ENCODE peak calls at places on chromosomes 5 and 9, in five cellular contexts. U, V, N, B and D are unnamed samples.

GRCh38 chr9:76620586-76620985 is 143.7 kb upstream of the PCA3 start:
- DNase-seq in B (no peak), V (no peak), N (no peak), U (no peak), D (no peak)

GRCh38 chr9:23587433-23587832 is 238.6 kb downstream of the ELAVL2 start:
- DNase-seq in U (peak; percentile 33), V (no peak), N (no peak), B (no peak), D (peak; percentile 62)

GRCh38 chr5:132293066-132293991 is 865 bp upstream of the SLC22A4 start:
- DNase-seq in V (peak; percentile 74), U (peak; percentile 97), B (peak; percentile 85), N (peak; percentile 89), D (peak; percentile 57)

GRCh38 chr9:34989946-34990635 is 546 bp downstream of the DNAJB5 start:
- DNase-seq in B (no peak), V (peak; percentile 67), U (peak; percentile 71), N (peak; percentile 80), D (no peak)

GRCh38 chr9:83047839-83048775 is 14.8 kb downstream of the RASEF start:
- DNase-seq in N (no peak), V (no peak), U (no peak), B (no peak), D (no peak)

GRCh38 chr9:112168197-112168596 is 6.9 kb downstream of the SUSD1 start:
- DNase-seq in U (no peak), V (no peak), N (no peak), B (no peak), D (no peak)

GRCh38 chr5:88665750-88666215 is 217.2 kb downstream of the MEF2C start:
- DNase-seq in U (no peak), B (no peak), V (no peak), N (no peak), D (peak; percentile 35)

GRCh38 chr5:133868946-133869674 is 99.3 kb downstream of the C5orf15 start:
- DNase-seq in U (peak; percentile 64), N (peak; percentile 76), V (peak; percentile 70), B (peak; percentile 74), D (peak; percentile 63)

GRCh38 chr9:112764344-112764743 is 13.8 kb downstream of the SNX30 start:
- DNase-seq in V (no peak), N (peak; percentile 86), B (peak; percentile 38), U (no peak), D (no peak)

GRCh38 chr9:32180597-32180996 is 203.8 kb upstream of the ACO1 start:
- DNase-seq in N (no peak), B (no peak), U (no peak), V (no peak), D (no peak)

GRCh38 chr9:107749787-107750444 is 260.3 kb upstream of the KLF4 start:
- DNase-seq in B (peak; percentile 83), V (no peak), N (no peak), U (peak; percentile 94), D (peak; percentile 71)

GRCh38 chr9:120717194-120717593 is 2.9 kb upstream of the MEGF9 start:
- DNase-seq in U (no peak), B (no peak), V (no peak), N (no peak), D (no peak)

GRCh38 chr5:145637396-145637795 is 197.7 kb downstream of the PRELID2 start:
- DNase-seq in U (no peak), N (no peak), V (no peak), B (no peak), D (no peak)

GRCh38 chr9:114946013-114946412 is 15.6 kb upstream of the TNFSF8 start:
- DNase-seq in B (no peak), V (no peak), N (no peak), U (no peak), D (no peak)

GRCh38 chr5:165502893-165503696 is 1997.7 kb downstream of the MAT2B start:
- DNase-seq in B (no peak), U (no peak), N (no peak), V (no peak), D (no peak)

GRCh38 chr5:58080573-58080972 is 379.3 kb downstream of the PLK2 start:
- DNase-seq in V (no peak), U (no peak), N (no peak), B (peak; percentile 7), D (no peak)

GRCh38 chr5:89435347-89435746 is 552.4 kb upstream of the MEF2C start:
- DNase-seq in B (no peak), N (no peak), U (no peak), V (no peak), D (no peak)

GRCh38 chr5:166618555-166618954 is 1672.9 kb upstream of the WWC1 start:
- DNase-seq in B (no peak), N (peak; percentile 44), U (no peak), V (no peak), D (no peak)

GRCh38 chr9:99158629-99159028 is 53.7 kb downstream of the TGFBR1 start:
- DNase-seq in N (no peak), B (no peak), U (no peak), V (no peak), D (no peak)

GRCh38 chr9:128317629-128318028 is 4.6 kb downstream of the TRUB2 start:
- DNase-seq in V (no peak), N (no peak), U (no peak), B (no peak), D (no peak)

GRCh38 chr5:82551840-82552385 is 273.8 kb upstream of the RPS23 start:
- DNase-seq in U (no peak), B (no peak), N (no peak), V (no peak), D (no peak)

GRCh38 chr5:139670369-139671095 is 22.4 kb downstream of the CXXC5 start:
- DNase-seq in V (peak; percentile 62), N (no peak), B (no peak), U (no peak), D (peak; percentile 25)

GRCh38 chr5:172617817-172618216 is 23.2 kb upstream of the NEURL1B start:
- DNase-seq in B (no peak), N (no peak), U (no peak), V (no peak), D (no peak)

GRCh38 chr5:169856571-169856970 is 123.7 kb downstream of the INSYN2B start:
- DNase-seq in N (no peak), B (peak; percentile 89), V (no peak), U (no peak), D (no peak)

GRCh38 chr9:76626980-76627379 is 137.3 kb upstream of the PCA3 start:
- DNase-seq in V (no peak), N (no peak), B (no peak), U (no peak), D (no peak)

GRCh38 chr5:96648023-96648422 is 14.2 kb upstream of the CAST start:
- DNase-seq in B (no peak), U (no peak), V (no peak), N (no peak), D (no peak)

GRCh38 chr5:146426853-146427618 is 20.1 kb upstream of the TCERG1 start:
- DNase-seq in V (no peak), B (peak; percentile 16), U (no peak), N (no peak), D (no peak)

GRCh38 chr5:135094339-135095051 is 60.5 kb upstream of the PITX1 start:
- DNase-seq in U (no peak), V (no peak), B (no peak), N (no peak), D (no peak)

GRCh38 chr5:125914471-125914870 is 508.7 kb upstream of the GRAMD2B start:
- DNase-seq in N (no peak), B (peak; percentile 33), U (no peak), V (no peak), D (no peak)

GRCh38 chr9:80177949-80178480 is 606.2 kb downstream of the TLE4 start:
- DNase-seq in B (no peak), N (no peak), V (no peak), U (no peak), D (no peak)

DNA sequence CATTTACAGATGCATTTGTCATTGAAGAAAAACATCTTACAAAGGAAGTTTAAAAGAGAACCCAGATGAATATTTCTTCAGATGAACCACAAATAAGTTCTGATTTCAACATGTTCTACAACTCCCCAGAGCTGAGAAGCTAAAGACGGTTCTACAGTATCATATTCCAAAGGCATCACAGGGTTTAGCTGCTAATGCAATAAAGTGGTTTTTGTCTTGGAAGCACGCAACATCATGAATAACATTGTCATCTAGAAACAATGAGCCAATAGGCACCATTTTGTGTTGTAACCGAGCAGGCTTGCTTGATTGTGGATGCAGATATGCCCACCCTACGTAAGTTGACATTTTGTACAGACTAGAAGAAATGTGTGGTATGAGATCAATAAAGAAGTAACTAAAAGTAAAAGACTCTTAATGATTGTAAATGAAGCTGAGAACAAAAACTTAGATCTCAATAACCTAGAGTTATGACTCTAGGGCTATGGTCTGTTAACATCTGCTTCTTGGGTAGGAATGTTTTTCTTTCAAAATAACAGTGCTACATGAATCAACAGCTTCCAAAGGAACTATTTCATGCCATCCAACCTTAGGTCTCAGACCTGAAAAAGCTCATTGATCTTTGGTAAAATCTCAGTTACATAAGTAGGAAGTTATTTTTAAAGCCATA is 118.5 kb upstream of the SLCO6A1 start:
- DNase-seq in U (no peak), N (no peak), V (no peak), B (no peak), D (no peak)
- H3K27ac ChIP-seq in U (no peak overlapping the region), N (no peak overlapping the region), V (no peak overlapping the region), B (no peak overlapping the region), D (no peak overlapping the region)

GRCh38 chr5:141883948-141884318 is 5.7 kb upstream of the PCDH1 start:
- DNase-seq in B (no peak), V (no peak), U (no peak), N (no peak), D (no peak)
- H3K27ac ChIP-seq in B (no peak overlapping the region), V (no peak overlapping the region), U (no peak overlapping the region), N (no peak overlapping the region), D (peak overlapping the region; percentile 98)

DNA sequence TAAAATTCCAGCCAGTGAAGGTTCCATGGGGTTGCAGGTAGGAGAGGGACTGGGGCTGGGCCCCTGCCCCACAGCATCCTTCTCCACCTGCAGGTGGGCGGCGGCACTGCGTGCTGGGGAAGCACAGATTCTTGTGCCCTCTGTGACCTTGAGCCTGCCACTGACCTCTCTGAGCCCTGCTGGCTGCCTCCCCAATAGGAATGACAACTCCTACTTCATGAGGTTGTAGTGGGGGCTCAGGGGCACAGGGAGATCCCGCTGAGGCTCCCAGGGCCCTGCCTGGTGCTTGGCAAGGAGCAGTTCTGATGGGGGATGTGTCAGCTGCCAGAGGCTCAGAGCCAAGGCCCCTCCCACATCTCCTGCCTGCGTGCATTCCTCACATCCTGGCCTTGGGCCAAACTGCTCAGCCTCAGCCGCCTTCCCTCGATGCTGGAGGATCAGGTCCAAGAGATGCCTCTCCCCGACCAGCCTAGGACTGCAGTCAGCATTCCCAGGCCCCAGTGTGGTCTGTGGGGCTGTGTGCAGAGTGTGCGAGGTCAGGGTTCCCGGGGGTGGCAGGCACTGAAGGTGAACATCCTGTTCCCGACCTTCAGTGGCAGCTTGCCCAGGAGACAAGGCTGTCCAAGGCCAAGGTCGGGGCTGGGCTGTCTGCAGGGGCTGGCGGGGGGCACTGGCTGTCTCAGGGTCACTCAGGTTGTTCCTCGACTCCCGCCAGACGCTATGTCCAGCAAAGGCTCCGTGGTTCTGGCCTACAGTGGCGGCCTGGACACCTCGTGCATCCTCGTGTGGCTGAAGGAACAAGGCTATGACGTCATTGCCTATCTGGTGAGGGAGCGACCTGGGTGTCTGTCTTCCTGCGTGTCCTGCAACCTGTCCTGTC is 7.0 kb downstream of the ASS1 start:
- DNase-seq in U (peak; percentile 95), N (peak; percentile 74), V (no peak), B (peak; percentile 94), D (no peak)
- H3K27ac ChIP-seq in U (peak overlapping the region; percentile 65), N (no peak overlapping the region), V (no peak overlapping the region), B (no peak overlapping the region), D (no peak overlapping the region)

DNA sequence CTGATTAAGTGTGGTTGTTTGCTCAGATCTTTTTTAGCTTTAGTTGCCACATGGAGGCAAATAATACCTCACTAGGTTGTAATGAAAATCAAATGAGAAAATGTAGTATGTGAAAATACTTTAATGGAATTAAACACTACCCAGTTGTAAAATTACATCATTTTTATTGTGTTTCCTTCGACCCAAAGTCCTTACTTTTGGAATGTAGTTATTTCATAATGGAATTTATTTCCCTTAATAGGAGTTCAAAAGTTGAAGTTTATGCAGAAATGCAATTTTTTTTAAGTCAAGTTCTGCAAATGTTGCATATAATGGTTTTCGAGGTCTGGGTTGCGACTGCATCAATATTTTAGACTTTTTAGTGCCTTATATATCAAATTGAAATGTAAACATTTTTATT is 31.0 kb downstream of the TNPO1 start:
- DNase-seq in V (no peak), B (no peak), U (no peak), N (no peak), D (no peak)
- H3K27ac ChIP-seq in V (no peak overlapping the region), B (peak overlapping the region; percentile 90), U (no peak overlapping the region), N (no peak overlapping the region), D (peak overlapping the region; percentile 92)